ENCODE peak calls at places on chromosomes 13 and 19, in ten cellular contexts. P is AG09309; O is iPS-NIHi11; Z is GM04504; V is EH; K is activated CD8-positive, alpha-beta memory T cell treated with anti-CD3 and anti-CD28 coated beads for 24 hours; S is SJSA1; G is anterior cingulate cortex; X is AG09319; D is right cardiac atrium. J is an unnamed sample.
A peak's percentile ranks its signal among the peaks of the same experiment; 100 is the strongest.

GRCh38 chr13:77810430-77810829 is 108.2 kb downstream of the EDNRB start:
- DNase-seq in X (no peak), O (peak; percentile 31), K (no peak), Z (peak; percentile 7), V (peak; percentile 29), G (no peak), D (no peak), P (no peak), S (peak; percentile 23), J (no peak)

GRCh38 chr13:39038569-39038898 is 278 bp downstream of the NHLRC3 start:
- DNase-seq in V (peak; percentile 47), G (no peak), S (no peak), K (no peak), X (no peak), Z (no peak), P (no peak), D (no peak), O (no peak), J (no peak)

GRCh38 chr13:33441015-33441414 is 155.5 kb upstream of the STARD13 start:
- DNase-seq in K (no peak), Z (no peak), D (no peak), O (peak; percentile 44), G (no peak), X (no peak), S (no peak), V (peak; percentile 37), P (no peak), J (no peak)

GRCh38 chr13:31638577-31638976 is 100.7 kb upstream of the RXFP2 start:
- DNase-seq in S (no peak), V (peak; percentile 87), O (no peak), K (no peak), P (peak; percentile 54), G (no peak), X (no peak), D (peak; percentile 27), Z (peak; percentile 48), J (peak; percentile 82)

GRCh38 chr19:18310118-18310909 is 12.6 kb downstream of the LSM4 start:
- DNase-seq in P (no peak), X (no peak), O (no peak), K (no peak), G (no peak), D (peak; percentile 57), S (no peak), V (no peak), Z (no peak), J (no peak)

GRCh38 chr19:41088151-41088550 is at the start of gene CYP2A13:
- DNase-seq in O (no peak), V (no peak), X (no peak), D (no peak), Z (no peak), P (no peak), K (no peak), G (no peak), S (no peak), J (no peak)

GRCh38 chr19:35165200-35166058 is 10.9 kb downstream of the FXYD5 start:
- DNase-seq in V (no peak), P (no peak), Z (no peak), S (no peak), O (no peak), X (no peak), G (no peak), K (peak; percentile 45), D (no peak), J (no peak)

GRCh38 chr13:113786262-113786841 is 27.3 kb downstream of the TMEM255B start:
- DNase-seq in G (no peak), K (no peak), O (no peak), S (no peak), X (no peak), V (peak; percentile 73), Z (no peak), D (no peak), P (no peak), J (peak; percentile 21)

GRCh38 chr19:1512671-1513491 is at the start of gene ADAMTSL5:
- DNase-seq in V (peak; percentile 75), G (no peak), S (peak; percentile 53), X (peak; percentile 32), Z (peak; percentile 45), O (peak; percentile 79), P (no peak), K (peak; percentile 87), D (peak; percentile 87), J (peak; percentile 82)

GRCh38 chr13:98582947-98583346 is 6.0 kb upstream of the STK24 start:
- DNase-seq in X (no peak), V (no peak), K (no peak), Z (no peak), S (no peak), P (no peak), G (no peak), O (no peak), D (no peak), J (no peak)

GRCh38 chr19:41555752-41556151 is 20.2 kb upstream of the CEACAM21 start:
- DNase-seq in Z (no peak), D (no peak), S (no peak), X (no peak), V (no peak), G (no peak), P (no peak), O (no peak), K (no peak), J (no peak)

GRCh38 chr13:28494861-28495585 is at the start of gene FLT1:
- DNase-seq in K (peak; percentile 68), O (peak; percentile 76), G (no peak), Z (no peak), X (no peak), D (peak; percentile 88), P (no peak), V (peak; percentile 83), S (peak; percentile 28), J (peak; percentile 42)

GRCh38 chr13:114148521-114148855 is 16.1 kb upstream of the RASA3 start:
- DNase-seq in K (peak; percentile 86), O (no peak), S (no peak), X (no peak), D (no peak), Z (no peak), V (no peak), G (no peak), P (no peak), J (no peak)

GRCh38 chr13:50200988-50201387 is 185.7 kb downstream of the KCNRG start:
- DNase-seq in Z (no peak), K (no peak), X (no peak), G (no peak), O (no peak), P (no peak), D (no peak), S (no peak), V (no peak), J (no peak)

GRCh38 chr19:516884-517424 is 9.7 kb downstream of the TPGS1 start:
- DNase-seq in D (peak; percentile 32), V (no peak), K (no peak), Z (no peak), S (no peak), O (no peak), X (no peak), G (no peak), P (no peak), J (no peak)

GRCh38 chr19:42477933-42478332 is 35.2 kb upstream of the CXCL17 start:
- DNase-seq in Z (no peak), G (no peak), D (no peak), K (no peak), P (no peak), O (no peak), S (no peak), V (no peak), X (no peak), J (no peak)

GRCh38 chr13:30805132-30805537 is 69.8 kb downstream of the ALOX5AP start:
- DNase-seq in S (no peak), X (no peak), G (no peak), K (no peak), O (no peak), Z (no peak), P (no peak), D (no peak), V (no peak), J (no peak)

GRCh38 chr19:50676625-50677197 is 27.5 kb downstream of the C19orf81 start:
- DNase-seq in K (no peak), O (no peak), V (no peak), D (no peak), G (no peak), X (no peak), Z (no peak), S (no peak), P (no peak), J (no peak)

GRCh38 chr13:99916366-99917103 is 55.0 kb downstream of the ZIC5 start:
- DNase-seq in O (peak; percentile 84), Z (peak; percentile 45), D (no peak), G (no peak), X (peak; percentile 48), K (no peak), V (peak; percentile 70), S (peak; percentile 90), P (peak; percentile 57), J (peak; percentile 89)

GRCh38 chr19:6065685-6066365 is 44.5 kb downstream of the RFX2 start:
- DNase-seq in X (no peak), K (peak; percentile 74), S (peak; percentile 31), D (peak; percentile 77), O (no peak), P (no peak), V (peak; percentile 27), G (no peak), Z (no peak), J (peak; percentile 51)

GRCh38 chr19:6270822-6271221 is 9.0 kb downstream of the MLLT1 start:
- DNase-seq in D (peak; percentile 63), V (no peak), K (no peak), Z (no peak), G (no peak), X (no peak), O (no peak), P (no peak), S (no peak), J (no peak)

GRCh38 chr13:31722684-31723083 is 16.6 kb upstream of the RXFP2 start:
- DNase-seq in K (no peak), O (no peak), S (no peak), G (no peak), Z (no peak), P (no peak), D (no peak), V (peak; percentile 8), X (no peak), J (no peak)

GRCh38 chr19:18501832-18502231 is 20.0 kb downstream of the ELL start:
- DNase-seq in D (peak; percentile 83), Z (no peak), K (no peak), P (no peak), S (no peak), O (no peak), G (no peak), X (no peak), V (no peak), J (no peak)

GRCh38 chr13:57634829-57635165 is 3.3 kb downstream of the PCDH17 start:
- DNase-seq in X (no peak), D (peak; percentile 55), P (no peak), V (no peak), K (no peak), Z (no peak), S (no peak), G (no peak), O (peak; percentile 7), J (no peak)

GRCh38 chr19:8322638-8322997 is 1.3 kb downstream of the RPS28 start:
- DNase-seq in X (no peak), D (no peak), Z (no peak), O (no peak), P (no peak), G (no peak), V (no peak), S (no peak), K (no peak), J (no peak)

GRCh38 chr13:21638319-21639282 is 32.3 kb upstream of the FGF9 start:
- DNase-seq in V (peak; percentile 16), Z (peak; percentile 10), O (peak; percentile 42), S (peak; percentile 40), D (no peak), K (no peak), X (no peak), G (no peak), P (no peak), J (peak; percentile 51)

GRCh38 chr13:26926371-26926770 is 165.8 kb upstream of the GPR12 start:
- DNase-seq in S (no peak), Z (no peak), X (no peak), K (no peak), P (no peak), V (no peak), D (no peak), G (no peak), O (no peak), J (no peak)

GRCh38 chr13:29361716-29362115 is 233.8 kb downstream of the SLC7A1 start:
- DNase-seq in D (no peak), P (no peak), O (no peak), Z (no peak), K (no peak), V (peak; percentile 8), S (no peak), X (no peak), G (no peak), J (no peak)

J was measured in AG08395.